ENCODE peak calls at places on chromosomes 11 and 22, in seven cellular contexts. U is fibroblast of the aortic adventitia, T is spleen, Q is NCI-H345, K is astrocyte of the spinal cord, M is skeletal muscle cell, X is AG20443. G is an unnamed sample.

GRCh38 chr11:93952082-93952780 is 68.9 kb upstream of the HEPHL1 start:
- DNase-seq in U (no peak), T (no peak), Q (no peak), K (no peak), M (no peak), X (no peak), G (no peak)

GRCh38 chr11:72091292-72091691 is 10.6 kb downstream of the LRRC51 start:
- DNase-seq in U (peak; percentile 70), T (peak; percentile 86), Q (peak; percentile 50), K (peak; percentile 60), M (no peak), X (peak; percentile 82), G (peak; percentile 72)

GRCh38 chr11:86954288-86955110 is 696 bp downstream of the FZD4 start:
- DNase-seq in U (peak; percentile 53), T (no peak), Q (peak; percentile 29), K (no peak), M (no peak), X (peak; percentile 26), G (no peak)

GRCh38 chr11:12287009-12287373 is 90.4 kb upstream of the PARVA start:
- DNase-seq in U (peak; percentile 97), T (no peak), Q (no peak), K (peak; percentile 98), M (peak; percentile 95), X (peak; percentile 85), G (no peak)

GRCh38 chr11:44825058-44825795 is 98.5 kb downstream of the TSPAN18 start:
- DNase-seq in U (no peak), T (no peak), Q (no peak), K (no peak), M (no peak), X (no peak), G (no peak)

GRCh38 chr11:14054708-14055107 is 92.2 kb downstream of the SPON1 start:
- DNase-seq in U (peak; percentile 86), T (no peak), Q (no peak), K (no peak), M (peak; percentile 21), X (peak; percentile 80), G (no peak)

GRCh38 chr11:74037309-74037708 is 28.4 kb upstream of the UCP3 start:
- DNase-seq in U (no peak), T (no peak), Q (no peak), K (peak; percentile 16), M (no peak), X (no peak), G (no peak)

GRCh38 chr11:131766637-131767036 is 396.2 kb downstream of the NTM start:
- DNase-seq in U (no peak), T (no peak), Q (no peak), K (no peak), M (no peak), X (no peak), G (no peak)

GRCh38 chr11:78213526-78214330 is 25.0 kb downstream of the USP35 start:
- DNase-seq in U (no peak), T (no peak), Q (peak; percentile 30), K (peak; percentile 48), M (no peak), X (no peak), G (peak; percentile 22)

GRCh38 chr11:64754919-64755662 is 4.7 kb downstream of the PYGM start:
- DNase-seq in U (no peak), T (peak; percentile 67), Q (no peak), K (no peak), M (no peak), X (no peak), G (no peak)

GRCh38 chr22:36541831-36542391 is 12.9 kb upstream of the EIF3D start:
- DNase-seq in U (peak; percentile 86), T (no peak), Q (no peak), K (peak; percentile 87), M (peak; percentile 76), X (peak; percentile 80), G (peak; percentile 14)

GRCh38 chr22:36311386-36312085 is 58.6 kb downstream of the APOL1 start:
- DNase-seq in U (no peak), T (no peak), Q (no peak), K (no peak), M (no peak), X (no peak), G (no peak)